ENCODE peak calls at places on chromosomes 7 and 10, in six cellular contexts. A is naive thymus-derived CD4-positive, alpha-beta T cell; M is fibroblast of lung; L is upper lobe of right lung; X is endodermal cell; K is HAP-1. I is an unnamed sample. For H3K36me3, the result is how much of the 10 kb centered on the place peaks cover.

GRCh38 chr7:24834150-24834798 is 77.0 kb upstream of the GSDME start:
- DNase-seq in A (no peak), M (no peak), L (no peak), X (peak), K (no peak), I (peak)

GRCh38 chr10:71765176-71765906 is 8.0 kb downstream of the VSIR start:
- DNase-seq in A (no peak), M (peak), L (no peak), X (no peak), K (no peak), I (peak)

GRCh38 chr7:1735806-1736468 is 65.9 kb downstream of the ELFN1 start:
- DNase-seq in A (no peak), M (no peak), L (no peak), X (no peak), K (no peak), I (peak)

GRCh38 chr10:89738551-89739209 is 37.3 kb downstream of the KIF20B start:
- DNase-seq in A (no peak), M (no peak), L (no peak), X (no peak), K (no peak), I (no peak)

GRCh38 chr10:75995720-75996119 is 564.3 kb downstream of the LRMDA start:
- DNase-seq in A (no peak), M (no peak), L (no peak), X (no peak), K (no peak), I (no peak)

GRCh38 chr7:147711429-147711828 is 879.1 kb upstream of the C7orf33 start:
- DNase-seq in A (no peak), M (no peak), L (no peak), X (no peak), K (no peak), I (no peak)

GRCh38 chr7:104160375-104160774 is 47.4 kb downstream of the ORC5 start:
- DNase-seq in A (peak), M (peak), L (no peak), X (no peak), K (no peak), I (no peak)

GRCh38 chr7:99420213-99420612 is 11.4 kb downstream of the BUD31 start:
- DNase-seq in A (no peak), M (no peak), L (no peak), X (no peak), K (no peak), I (no peak)

GRCh38 chr10:48724127-48724526 is 39.5 kb downstream of the WDFY4 start:
- DNase-seq in A (no peak), M (no peak), L (no peak), X (no peak), K (no peak), I (no peak)

GRCh38 chr10:92750788-92751533 is 61.2 kb downstream of the HHEX start:
- DNase-seq in A (no peak), M (peak), L (no peak), X (no peak), K (peak), I (no peak)

GRCh38 chr7:111012799-111013675 is 77.9 kb upstream of the LRRN3 start:
- DNase-seq in A (peak), M (no peak), L (no peak), X (no peak), K (no peak), I (no peak)

GRCh38 chr7:151485006-151485732 is 34.5 kb downstream of the RHEB start:
- DNase-seq in A (no peak), M (peak), L (no peak), X (no peak), K (no peak), I (no peak)
- H3K36me3 ChIP-seq in A (under half), M (under half), L (half or more), X (half or more), K (half or more), I (under half)

GRCh38 chr10:77811831-77812430 is 114.6 kb downstream of the DLG5 start:
- DNase-seq in A (no peak), M (no peak), L (no peak), X (no peak), K (no peak), I (no peak)

GRCh38 chr10:77807706-77808105 is 118.8 kb downstream of the DLG5 start:
- DNase-seq in A (no peak), M (no peak), L (no peak), X (no peak), K (no peak), I (no peak)

GRCh38 chr10:77812741-77813140 is 113.8 kb downstream of the DLG5 start:
- DNase-seq in A (no peak), M (no peak), L (no peak), X (no peak), K (no peak), I (no peak)

GRCh38 chr10:77809336-77809735 is 117.2 kb downstream of the DLG5 start:
- DNase-seq in A (no peak), M (no peak), L (no peak), X (no peak), K (no peak), I (no peak)

DNA sequence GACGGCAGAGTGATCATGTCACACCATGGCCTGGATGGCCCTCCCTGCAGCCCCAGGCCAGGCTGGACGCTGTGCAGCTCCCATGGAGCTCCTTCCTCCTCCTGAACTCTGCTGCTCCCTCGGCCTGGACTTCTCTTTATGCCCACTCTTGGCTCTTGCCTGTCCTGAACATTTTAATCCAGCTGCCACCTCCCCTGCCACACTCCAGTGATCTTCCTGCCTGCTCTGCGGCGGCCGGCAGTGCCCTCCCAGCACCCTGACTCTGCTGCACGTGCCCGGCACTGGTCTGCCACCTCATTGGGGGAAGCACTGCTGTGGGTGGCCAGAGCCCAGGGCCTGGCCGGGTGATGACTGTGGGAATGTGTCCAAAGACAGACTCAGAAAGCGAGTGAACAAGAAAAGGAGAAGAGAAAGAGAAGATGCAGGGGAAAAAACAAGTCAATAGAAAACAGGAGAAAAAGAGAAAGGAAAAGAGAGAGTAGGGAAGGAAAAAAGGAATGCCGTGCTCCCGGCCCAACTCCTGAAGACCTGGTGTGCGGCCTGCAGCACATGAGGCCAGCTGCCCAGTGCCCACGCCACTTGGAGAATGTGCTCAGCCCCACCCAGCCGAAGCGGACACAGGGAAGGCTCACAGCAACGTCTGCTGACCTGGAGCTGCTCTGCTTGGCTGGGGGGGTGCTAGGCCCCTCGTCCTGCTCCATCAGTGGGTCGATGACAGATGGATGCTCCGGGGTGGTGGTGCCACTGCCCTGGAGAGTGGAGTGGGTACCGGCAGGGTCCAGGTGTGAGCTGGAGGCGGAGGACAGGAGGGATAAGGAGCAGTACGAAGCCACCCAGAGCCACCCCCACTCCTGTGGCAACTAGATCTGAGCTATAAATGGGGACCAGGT is 115.9 kb downstream of the DLG5 start:
- DNase-seq in A (no peak), M (no peak), L (no peak), X (no peak), K (no peak), I (no peak)
- H3K36me3 ChIP-seq in A (under half), M (under half), L (half or more), X (half or more), K (under half), I (under half)

GRCh38 chr7:98200364-98200763 is 10.9 kb upstream of the BHLHA15 start:
- DNase-seq in A (no peak), M (no peak), L (no peak), X (no peak), K (no peak), I (no peak)
- H3K36me3 ChIP-seq in A (under half), M (under half), L (under half), X (under half), K (under half), I (under half)

DNA sequence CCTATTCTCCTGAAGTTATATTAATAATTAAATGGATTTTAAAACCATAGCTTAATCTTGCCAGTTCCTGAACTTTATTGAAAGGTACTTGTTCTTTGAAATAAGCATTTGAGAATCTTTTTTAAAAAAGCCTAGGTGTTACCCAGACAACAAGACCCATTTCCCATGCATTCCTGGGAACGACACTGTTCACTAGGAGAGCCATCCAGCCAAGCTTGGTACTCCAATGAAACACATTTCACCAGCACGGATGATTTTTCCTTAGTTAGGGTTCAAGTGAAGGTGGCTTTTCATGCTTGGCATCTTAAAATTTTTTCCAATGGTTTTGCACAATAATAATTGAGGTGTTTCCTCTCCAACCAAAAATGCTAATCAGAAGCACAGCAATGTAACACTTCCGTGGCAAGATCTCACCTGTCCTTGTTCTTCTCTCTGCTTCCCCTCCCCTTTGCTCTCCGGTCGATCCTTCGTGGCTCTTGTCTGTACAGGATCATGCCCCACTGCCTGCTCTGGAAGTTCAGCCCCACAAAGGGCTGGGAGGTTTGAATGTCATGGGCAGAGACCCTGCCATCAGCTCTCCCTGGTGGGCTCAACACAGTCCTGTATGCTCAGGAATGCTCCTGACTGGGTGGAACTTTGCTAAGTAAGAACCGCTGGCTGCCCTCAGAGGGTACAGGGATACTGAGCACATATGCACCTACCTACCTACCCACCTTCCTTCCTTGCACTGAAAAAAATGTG is 69.7 kb upstream of the AQP1 start:
- DNase-seq in A (no peak), M (no peak), L (no peak), X (peak), K (no peak), I (no peak)
- H3K36me3 ChIP-seq in A (under half), M (under half), L (under half), X (under half), K (under half), I (under half)

DNA sequence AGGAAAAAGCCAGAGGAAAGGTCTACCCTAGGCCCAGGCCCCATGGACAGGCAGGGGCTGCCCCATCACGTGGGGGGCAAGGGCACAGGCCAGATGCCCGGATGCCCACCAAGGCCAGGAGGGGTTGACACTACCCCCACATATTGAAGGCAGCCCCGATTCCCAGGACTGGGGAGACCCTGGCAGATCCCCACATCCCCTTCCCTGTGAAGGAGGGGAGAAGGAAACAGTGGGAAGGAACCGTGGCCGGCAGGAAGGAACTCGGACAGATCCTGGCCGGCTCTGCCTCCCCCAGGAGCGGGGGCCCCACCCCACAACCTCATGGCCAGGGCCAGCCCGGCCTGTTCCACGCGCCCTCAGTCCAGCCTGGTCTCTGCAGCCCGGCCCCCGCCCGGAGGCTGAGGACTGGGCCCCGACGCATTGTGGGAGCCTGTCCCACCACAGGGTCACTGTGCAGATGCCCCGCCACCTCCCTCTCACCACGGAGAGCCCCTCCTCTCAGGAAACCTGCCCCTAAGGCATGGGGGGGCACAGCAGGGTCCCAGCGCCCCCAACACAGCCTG is 41.3 kb downstream of the PAPOLB start:
- DNase-seq in A (no peak), M (no peak), L (no peak), X (no peak), K (no peak), I (no peak)
- H3K36me3 ChIP-seq in A (under half), M (under half), L (under half), X (under half), K (under half), I (under half)

DNA sequence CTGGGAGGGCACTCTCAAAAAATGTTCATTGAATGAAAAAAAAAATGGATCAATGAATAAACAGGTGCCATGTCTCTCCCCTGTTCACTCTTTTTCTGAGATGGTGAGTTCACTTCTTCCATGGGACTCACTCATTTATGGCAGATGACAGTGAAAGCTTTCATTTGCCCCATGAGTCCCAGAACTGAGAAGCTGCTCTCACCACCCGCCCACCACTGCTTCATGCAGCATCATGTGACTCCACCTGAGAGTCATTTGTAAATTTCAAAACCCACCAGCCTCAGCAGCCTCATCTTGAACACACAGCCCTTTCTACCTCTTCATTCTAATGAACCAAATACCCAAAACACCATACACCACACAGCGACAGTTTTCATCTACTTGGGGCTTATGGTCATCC is 64.9 kb downstream of the SCRN1 start:
- DNase-seq in A (no peak), M (no peak), L (no peak), X (no peak), K (no peak), I (no peak)
- H3K36me3 ChIP-seq in A (under half), M (under half), L (under half), X (half or more), K (half or more), I (under half)

DNA sequence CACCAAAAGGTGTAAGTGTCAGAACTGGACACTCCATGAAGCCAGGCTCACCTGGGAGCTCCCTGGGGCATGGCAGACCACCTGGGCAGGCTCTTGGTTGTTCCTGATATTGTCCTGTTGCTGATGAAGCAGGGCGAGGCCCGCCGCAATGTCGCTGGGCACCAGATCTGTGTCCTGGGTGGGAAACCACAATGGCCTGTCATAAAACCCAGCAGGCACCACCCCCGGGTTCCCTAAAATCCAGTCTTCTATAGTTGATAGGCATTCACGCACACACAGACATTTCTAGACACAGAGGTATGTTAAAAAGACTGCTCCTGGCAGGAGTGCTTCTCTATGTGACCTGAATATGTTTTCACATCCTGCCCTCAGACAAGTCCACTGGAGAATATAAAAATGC is 15.0 kb downstream of the DAGLB start:
- DNase-seq in A (no peak), M (no peak), L (no peak), X (no peak), K (no peak), I (no peak)
- H3K36me3 ChIP-seq in A (under half), M (under half), L (half or more), X (under half), K (half or more), I (under half)

I was measured in pancreas.